ENCODE peak calls at places on chromosomes 7 and 10, in nine cellular contexts. K is BE2C, Q is tibial artery, J is coronary artery, U is PC-9, B is neural progenitor cell, Y is uterus, M is foreskin fibroblast, D is upper lobe of right lung. H is an unnamed sample.

GRCh38 chr10:75469018-75469616 is 37.7 kb downstream of the LRMDA start:
- DNase-seq in K (no peak), D (no peak), J (peak), U (no peak), Q (peak), Y (peak), M (peak), B (no peak), H (peak)

GRCh38 chr7:156655232-156655628 is 14.7 kb downstream of the RNF32 start:
- DNase-seq in M (no peak), D (no peak), J (no peak), Y (no peak), K (no peak), B (no peak), Q (no peak), U (no peak), H (no peak)

GRCh38 chr10:43122096-43122495 is 16.1 kb upstream of the CSGALNACT2 start:
- DNase-seq in M (no peak), U (no peak), J (peak), Y (no peak), K (no peak), B (no peak), Q (no peak), D (no peak), H (no peak)

GRCh38 chr10:47020491-47020890 is 109.3 kb downstream of the PTPN20 start:
- DNase-seq in Y (peak), J (peak), U (no peak), Q (peak), K (no peak), M (peak), D (peak), B (no peak), H (peak)

GRCh38 chr10:59891919-59892318 is 14.4 kb downstream of the CCDC6 start:
- DNase-seq in M (no peak), B (no peak), K (no peak), D (no peak), J (no peak), Q (no peak), Y (no peak), U (no peak), H (no peak)

GRCh38 chr10:17859492-17860156 is 50.5 kb downstream of the MRC1 start:
- DNase-seq in K (no peak), M (no peak), J (no peak), D (no peak), B (no peak), Q (no peak), Y (no peak), U (no peak), H (no peak)

GRCh38 chr7:41024126-41024525 is 678.8 kb downstream of the INHBA start:
- DNase-seq in M (no peak), D (no peak), J (no peak), U (no peak), B (no peak), Y (no peak), K (no peak), Q (no peak), H (no peak)

GRCh38 chr10:49488056-49488455 is 50.9 kb downstream of the ERCC6 start:
- DNase-seq in D (no peak), M (peak), Y (no peak), Q (no peak), J (no peak), K (peak), U (no peak), B (no peak), H (no peak)

GRCh38 chr10:101052285-101052684 is 9.5 kb upstream of the KAZALD1 start:
- DNase-seq in B (no peak), D (peak), Q (peak), M (peak), K (no peak), J (no peak), Y (no peak), U (peak), H (peak)

GRCh38 chr10:98416589-98416988 is 1.6 kb upstream of the PYROXD2 start:
- DNase-seq in Y (no peak), B (no peak), U (no peak), M (no peak), J (peak), Q (no peak), D (no peak), K (no peak), H (no peak)

GRCh38 chr10:57743711-57744110 is 524.0 kb downstream of the IPMK start:
- DNase-seq in K (no peak), J (no peak), D (no peak), M (no peak), Q (no peak), Y (no peak), B (no peak), U (no peak), H (no peak)

GRCh38 chr10:24790073-24790472 is 66.4 kb upstream of the ARHGAP21 start:
- DNase-seq in D (no peak), U (no peak), Y (no peak), Q (no peak), K (no peak), J (no peak), B (no peak), M (no peak), H (no peak)

DNA sequence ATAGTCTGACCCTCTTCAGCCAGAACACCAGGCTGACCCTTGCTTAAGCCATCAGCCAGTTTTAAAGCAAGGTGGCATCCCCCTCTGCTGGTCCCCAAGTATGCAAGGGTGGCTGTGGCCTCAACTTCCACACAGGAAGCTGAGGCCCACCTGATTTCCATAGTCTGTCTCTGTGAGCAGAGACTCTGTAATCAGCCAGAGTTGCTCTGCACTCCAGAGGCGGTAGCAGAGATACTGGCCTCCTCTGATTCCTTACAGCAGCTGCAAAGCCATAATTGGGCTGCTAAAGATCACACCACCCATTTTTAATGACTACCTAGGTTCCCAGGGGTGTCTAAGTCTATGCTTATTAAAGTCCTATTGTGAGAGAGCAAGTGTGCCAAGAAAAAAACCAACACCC is 1.8 kb downstream of the PDAP1 start:
- DNase-seq in J (no peak), Q (no peak), M (no peak), U (no peak), K (no peak), D (no peak), B (no peak), Y (no peak), H (no peak)
- H3K4me3 ChIP-seq in J (no peak), Q (no peak), M (no peak), U (peak), K (peak), D (peak), B (no peak), Y (no peak), H (no peak)

GRCh38 chr10:93745411-93746065 is 12.2 kb upstream of the LGI1 start:
- DNase-seq in B (peak), U (peak), Y (no peak), K (peak), M (peak), Q (peak), D (no peak), J (no peak), H (peak)
- TF ChIP-seq CTCF in B (peak), U (peak), Y (no peak), K (peak), M (peak), Q (no peak), D (no peak), J (no peak), H (peak)

DNA sequence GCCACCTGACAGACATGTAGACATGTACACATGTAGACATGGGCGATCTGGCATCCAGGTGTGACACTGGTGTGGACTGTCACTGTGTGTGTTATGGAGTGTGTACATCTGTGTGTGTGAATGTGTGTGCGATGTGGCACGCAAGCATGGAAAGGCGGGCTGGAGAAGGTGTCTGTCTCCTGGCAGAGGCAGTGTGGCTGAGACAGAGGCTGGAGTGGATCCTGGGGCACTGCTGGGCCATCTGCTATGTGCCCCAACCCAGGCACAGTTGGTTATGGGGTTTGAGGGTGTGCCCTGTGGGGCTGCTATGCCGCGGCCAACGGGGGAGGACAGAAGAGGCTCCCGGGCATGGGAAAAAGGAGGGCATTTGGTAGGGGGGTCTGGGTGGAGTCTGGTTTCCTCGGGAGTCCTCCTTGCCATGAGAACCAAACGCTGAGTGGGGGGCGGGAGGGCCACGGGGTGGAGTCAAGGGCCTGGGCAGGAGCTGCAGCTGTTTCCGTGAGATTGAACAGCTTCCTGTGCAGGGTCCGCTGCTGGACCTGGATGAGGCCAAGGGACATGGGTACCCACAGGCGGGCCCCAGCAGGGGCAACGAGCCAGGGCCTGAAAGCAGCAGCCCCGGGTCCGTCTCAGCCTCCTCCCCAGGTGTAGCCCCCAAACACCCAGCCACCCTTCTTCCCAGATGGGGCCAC is 1.3 kb downstream of the ELN start:
- DNase-seq in Y (peak), K (peak), B (no peak), D (no peak), U (no peak), M (no peak), Q (peak), J (peak), H (no peak)
- H3K4me3 ChIP-seq in Y (peak), K (peak), B (no peak), D (peak), U (no peak), M (no peak), Q (peak), J (peak), H (no peak)

DNA sequence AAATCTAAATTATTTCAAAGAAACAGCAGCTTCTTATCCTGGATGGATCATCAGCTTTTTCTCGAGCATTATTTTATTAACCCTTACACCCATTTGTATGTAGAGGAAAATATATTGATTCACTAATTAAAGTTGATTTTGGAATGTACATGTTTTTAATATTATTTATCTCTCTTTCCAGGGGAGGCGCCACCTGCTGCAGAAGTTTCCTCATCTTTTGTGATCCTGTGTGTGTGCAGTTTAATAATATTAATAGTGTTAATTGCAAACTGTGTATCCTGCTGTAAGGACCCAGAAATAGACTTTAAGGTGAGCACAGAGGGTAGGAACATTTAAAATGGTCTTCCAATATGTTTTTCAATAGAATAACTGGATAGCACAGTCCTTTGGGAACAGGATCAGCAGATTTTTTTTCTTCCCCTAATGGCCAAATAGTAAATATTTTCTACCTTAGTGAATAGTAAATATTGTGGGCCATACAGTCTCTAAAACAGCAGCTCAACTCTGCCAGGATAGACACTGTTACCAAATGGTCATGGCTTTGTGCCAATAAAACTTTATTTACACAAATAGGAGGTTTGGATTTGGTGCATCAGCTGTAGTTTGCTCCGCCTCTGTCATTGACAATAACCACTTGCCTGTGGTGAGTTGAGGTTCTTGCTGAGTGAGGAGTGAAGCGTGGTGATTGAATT is 30.6 kb downstream of the LMTK2 start:
- DNase-seq in Q (no peak), K (no peak), B (no peak), M (no peak), U (no peak), D (no peak), J (no peak), Y (no peak), H (no peak)
- TF ChIP-seq CTCF in Q (no peak), K (no peak), B (no peak), M (no peak), U (no peak), D (no peak), J (no peak), Y (no peak), H (no peak)

GRCh38 chr7:157861031-157861491 is 524.3 kb downstream of the DNAJB6 start:
- DNase-seq in Q (no peak), Y (no peak), J (peak), U (no peak), D (no peak), B (no peak), M (no peak), K (no peak), H (no peak)

GRCh38 chr7:157857578-157858075 is 520.8 kb downstream of the DNAJB6 start:
- DNase-seq in Q (no peak), D (no peak), Y (no peak), B (no peak), J (no peak), U (no peak), K (no peak), M (no peak), H (no peak)

GRCh38 chr7:157861551-157861950 is 524.7 kb downstream of the DNAJB6 start:
- DNase-seq in Q (no peak), Y (no peak), M (no peak), K (no peak), D (no peak), U (no peak), J (peak), B (no peak), H (no peak)

GRCh38 chr7:157862731-157863130 is 525.9 kb downstream of the DNAJB6 start:
- DNase-seq in J (no peak), Y (no peak), Q (no peak), K (no peak), B (no peak), U (no peak), D (no peak), M (no peak), H (no peak)

DNA sequence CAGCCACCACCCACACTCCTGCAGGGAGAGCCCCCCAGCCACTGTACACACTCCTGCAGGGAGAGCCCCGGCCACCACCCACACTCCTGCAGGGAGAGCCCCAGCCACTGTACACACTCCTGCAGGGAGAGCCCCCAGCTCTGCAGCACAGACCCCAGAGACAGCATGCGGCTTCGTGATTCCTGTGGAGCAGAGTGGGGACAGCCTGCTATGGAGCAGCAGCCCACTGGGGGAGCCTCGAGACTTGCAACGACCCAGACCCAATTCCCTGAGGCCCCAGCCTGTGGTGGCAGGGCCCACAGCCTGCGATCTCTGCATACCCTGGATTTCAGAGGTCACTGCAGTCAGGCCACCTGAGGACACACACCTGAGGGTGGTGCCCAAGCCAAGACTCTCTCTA is 523.1 kb downstream of the DNAJB6 start:
- DNase-seq in D (no peak), Q (no peak), B (no peak), Y (no peak), J (no peak), U (no peak), M (no peak), K (no peak), H (no peak)
- H3K4me3 ChIP-seq in D (no peak), Q (no peak), B (no peak), Y (no peak), J (no peak), U (no peak), M (no peak), K (no peak), H (no peak)

GRCh38 chr7:139571190-139571589 is 47.7 kb downstream of the CLEC2L start:
- DNase-seq in J (peak), M (no peak), Q (no peak), K (no peak), D (no peak), B (no peak), Y (no peak), U (no peak), H (no peak)

GRCh38 chr7:139568813-139569490 is 45.5 kb downstream of the CLEC2L start:
- DNase-seq in K (no peak), M (no peak), D (no peak), J (peak), Q (no peak), B (no peak), U (no peak), Y (no peak), H (no peak)

GRCh38 chr7:139571651-139572050 is 48.2 kb downstream of the CLEC2L start:
- DNase-seq in Y (peak), M (no peak), U (no peak), B (no peak), K (no peak), J (no peak), D (no peak), Q (no peak), H (no peak)

GRCh38 chr7:139570626-139571025 is 47.1 kb downstream of the CLEC2L start:
- DNase-seq in Q (no peak), D (no peak), J (peak), B (no peak), M (no peak), Y (no peak), U (no peak), K (no peak), H (no peak)

DNA sequence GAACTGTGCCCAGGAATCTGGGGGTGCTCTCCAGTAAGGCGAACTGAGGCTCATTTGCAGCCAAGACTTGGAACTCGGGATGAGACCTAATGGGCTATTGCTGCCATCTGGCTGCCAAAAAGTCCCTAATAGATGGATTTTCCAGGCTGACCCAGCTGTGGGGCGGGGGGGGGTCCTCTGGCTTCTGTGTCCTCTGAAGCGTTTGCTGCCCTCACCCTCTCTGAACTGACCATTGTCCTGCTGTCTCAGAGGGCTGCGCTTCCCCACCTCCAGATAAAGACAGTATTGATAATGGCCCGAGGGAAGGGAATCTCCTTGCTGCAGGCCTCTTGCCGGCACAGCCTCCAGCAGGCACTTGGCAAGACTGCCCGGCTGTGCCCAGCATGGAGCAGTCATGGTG is 46.6 kb downstream of the CLEC2L start:
- DNase-seq in U (no peak), D (no peak), B (peak), Q (no peak), J (peak), Y (no peak), M (no peak), K (no peak), H (no peak)
- TF ChIP-seq CTCF in U (peak), D (no peak), B (peak), Q (no peak), J (no peak), Y (no peak), M (no peak), K (peak), H (peak)

GRCh38 chr10:93437000-93437945 is 44.9 kb downstream of the MYOF start:
- DNase-seq in M (peak), U (peak), K (no peak), Q (peak), Y (peak), J (peak), B (peak), D (peak), H (peak)
- H3K4me3 ChIP-seq in M (peak), U (peak), K (no peak), Q (peak), Y (peak), J (peak), B (peak), D (peak), H (no peak)

GRCh38 chr10:15244635-15245197 is 76.2 kb upstream of the NMT2 start:
- DNase-seq in K (no peak), Q (no peak), D (no peak), M (no peak), Y (no peak), J (no peak), U (no peak), B (no peak), H (no peak)

GRCh38 chr10:15245530-15245929 is 77.0 kb upstream of the NMT2 start:
- DNase-seq in K (peak), M (peak), J (no peak), B (peak), D (no peak), U (no peak), Q (no peak), Y (no peak), H (no peak)
- TF ChIP-seq CTCF in K (peak), M (peak), J (no peak), B (peak), D (peak), U (peak), Q (no peak), Y (no peak), H (peak)

H was measured in astrocyte of the spinal cord.